ENCODE peak calls at places on chromosomes 2 and 18, in four cellular contexts. One of them, this sample, is unnamed.

GRCh38 chr18:30487962-30488361 is 554.6 kb downstream of the DSC3 start:
- DNase-seq in cardiac fibroblast: peak; percentile 3
- DNase-seq in cardiac muscle cell: no peak
- DNase-seq in A549: no peak
- DNase-seq in this sample: no peak

GRCh38 chr2:72859831-72860262 is 27.4 kb upstream of the SPR start:
- DNase-seq in cardiac fibroblast: peak; percentile 73
- DNase-seq in cardiac muscle cell: peak; percentile 72
- DNase-seq in A549: peak; percentile 69
- DNase-seq in this sample: no peak

GRCh38 chr2:145771526-145771925 is 1251.6 kb upstream of the ZEB2 start:
- DNase-seq in cardiac fibroblast: no peak
- DNase-seq in cardiac muscle cell: no peak
- DNase-seq in A549: no peak
- DNase-seq in this sample: no peak

GRCh38 chr2:241931084-241931975 is 61.8 kb downstream of the RTP5 start:
- DNase-seq in cardiac fibroblast: no peak
- DNase-seq in cardiac muscle cell: no peak
- DNase-seq in A549: no peak
- DNase-seq in this sample: no peak

GRCh38 chr2:32652555-32653209 is 24.8 kb downstream of the TTC27 start:
- DNase-seq in cardiac fibroblast: peak; percentile 24
- DNase-seq in cardiac muscle cell: no peak
- DNase-seq in A549: no peak
- DNase-seq in this sample: no peak

GRCh38 chr2:194750926-194751325 is 906.1 kb upstream of the SLC39A10 start:
- DNase-seq in cardiac fibroblast: no peak
- DNase-seq in cardiac muscle cell: no peak
- DNase-seq in A549: no peak
- DNase-seq in this sample: no peak

GRCh38 chr2:74744731-74745505 is 89.0 kb upstream of the HK2 start:
- DNase-seq in cardiac fibroblast: no peak
- DNase-seq in cardiac muscle cell: no peak
- DNase-seq in A549: no peak
- DNase-seq in this sample: no peak

GRCh38 chr2:16322308-16323130 is 343.1 kb downstream of the CYRIA start:
- DNase-seq in cardiac fibroblast: no peak
- DNase-seq in cardiac muscle cell: no peak
- DNase-seq in A549: no peak
- DNase-seq in this sample: no peak

GRCh38 chr2:204967199-204967995 is 422.1 kb downstream of the PARD3B start:
- DNase-seq in cardiac fibroblast: no peak
- DNase-seq in cardiac muscle cell: no peak
- DNase-seq in A549: no peak
- DNase-seq in this sample: no peak

GRCh38 chr2:190404487-190404886 is 3.7 kb upstream of the MFSD6 start:
- DNase-seq in cardiac fibroblast: peak; percentile 15
- DNase-seq in cardiac muscle cell: peak; percentile 55
- DNase-seq in A549: no peak
- DNase-seq in this sample: peak; percentile 18

GRCh38 chr2:1856922-1857321 is 112.6 kb upstream of the PXDN start:
- DNase-seq in cardiac fibroblast: peak; percentile 33
- DNase-seq in cardiac muscle cell: peak; percentile 8
- DNase-seq in A549: no peak
- DNase-seq in this sample: no peak

GRCh38 chr2:200812122-200813022 is 662 bp downstream of the BZW1 start:
- DNase-seq in cardiac fibroblast: peak; percentile 62
- DNase-seq in cardiac muscle cell: peak; percentile 72
- DNase-seq in A549: peak; percentile 53
- DNase-seq in this sample: no peak

GRCh38 chr2:119730598-119731278 is 29.0 kb upstream of the PTPN4 start:
- DNase-seq in cardiac fibroblast: no peak
- DNase-seq in cardiac muscle cell: no peak
- DNase-seq in A549: no peak
- DNase-seq in this sample: no peak

GRCh38 chr2:196481323-196481695 is 158.2 kb upstream of the CCDC150 start:
- DNase-seq in cardiac fibroblast: peak; percentile 92
- DNase-seq in cardiac muscle cell: peak; percentile 48
- DNase-seq in A549: no peak
- DNase-seq in this sample: no peak

GRCh38 chr2:181104512-181105121 is 124.2 kb downstream of the UBE2E3 start:
- DNase-seq in cardiac fibroblast: peak; percentile 87
- DNase-seq in cardiac muscle cell: peak; percentile 81
- DNase-seq in A549: peak; percentile 9
- DNase-seq in this sample: peak; percentile 41

GRCh38 chr18:36412778-36413177 is 115.3 kb downstream of the FHOD3 start:
- DNase-seq in cardiac fibroblast: peak; percentile 56
- DNase-seq in cardiac muscle cell: peak; percentile 40
- DNase-seq in A549: peak; percentile 4
- DNase-seq in this sample: no peak

GRCh38 chr18:57188851-57189565 is 42.1 kb downstream of the BOD1L2 start:
- DNase-seq in cardiac fibroblast: no peak
- DNase-seq in cardiac muscle cell: no peak
- DNase-seq in A549: no peak
- DNase-seq in this sample: no peak

GRCh38 chr2:105858868-105859693 is 114.4 kb downstream of the NCK2 start:
- DNase-seq in cardiac fibroblast: no peak
- DNase-seq in cardiac muscle cell: no peak
- DNase-seq in A549: no peak
- DNase-seq in this sample: no peak

GRCh38 chr18:13218376-13219011 is at the start of gene LDLRAD4:
- DNase-seq in cardiac fibroblast: peak; percentile 2
- DNase-seq in cardiac muscle cell: no peak
- DNase-seq in A549: no peak
- DNase-seq in this sample: no peak

GRCh38 chr18:46167971-46168370 is 63.8 kb downstream of the HAUS1 start:
- DNase-seq in cardiac fibroblast: no peak
- DNase-seq in cardiac muscle cell: no peak
- DNase-seq in A549: no peak
- DNase-seq in this sample: no peak

GRCh38 chr2:140604096-140604495 is 1526.7 kb downstream of the LRP1B start:
- DNase-seq in cardiac fibroblast: peak; percentile 16
- DNase-seq in cardiac muscle cell: peak; percentile 44
- DNase-seq in A549: no peak
- DNase-seq in this sample: no peak

GRCh38 chr2:152400607-152401214 is 65.7 kb downstream of the FMNL2 start:
- DNase-seq in cardiac fibroblast: no peak
- DNase-seq in cardiac muscle cell: no peak
- DNase-seq in A549: no peak
- DNase-seq in this sample: no peak

GRCh38 chr2:43823751-43824150 is 14.9 kb downstream of the ABCG5 start:
- DNase-seq in cardiac fibroblast: no peak
- DNase-seq in cardiac muscle cell: no peak
- DNase-seq in A549: no peak
- DNase-seq in this sample: no peak

GRCh38 chr2:72350852-72351251 is 203.2 kb upstream of the CYP26B1 start:
- DNase-seq in cardiac fibroblast: no peak
- DNase-seq in cardiac muscle cell: no peak
- DNase-seq in A549: no peak
- DNase-seq in this sample: no peak

GRCh38 chr2:114685102-114685501 is 242.7 kb downstream of the DPP10 start:
- DNase-seq in cardiac fibroblast: no peak
- DNase-seq in cardiac muscle cell: no peak
- DNase-seq in A549: no peak
- DNase-seq in this sample: no peak

GRCh38 chr2:84495539-84496146 is 20.7 kb upstream of the DNAH6 start:
- DNase-seq in cardiac fibroblast: peak; percentile 85
- DNase-seq in cardiac muscle cell: peak; percentile 85
- DNase-seq in A549: peak; percentile 37
- DNase-seq in this sample: no peak

GRCh38 chr18:63783394-63783793 is 8.2 kb downstream of the SERPINB7 start:
- DNase-seq in cardiac fibroblast: no peak
- DNase-seq in cardiac muscle cell: no peak
- DNase-seq in A549: no peak
- DNase-seq in this sample: no peak

GRCh38 chr18:45874501-45875184 is 49.2 kb downstream of the SIGLEC15 start:
- DNase-seq in cardiac fibroblast: peak; percentile 43
- DNase-seq in cardiac muscle cell: peak; percentile 16
- DNase-seq in A549: no peak
- DNase-seq in this sample: no peak

GRCh38 chr2:51760441-51760840 is 728.5 kb upstream of the NRXN1 start:
- DNase-seq in cardiac fibroblast: no peak
- DNase-seq in cardiac muscle cell: no peak
- DNase-seq in A549: no peak
- DNase-seq in this sample: no peak

GRCh38 chr2:136402281-136402680 is 284.3 kb upstream of the CXCR4 start:
- DNase-seq in cardiac fibroblast: no peak
- DNase-seq in cardiac muscle cell: no peak
- DNase-seq in A549: no peak
- DNase-seq in this sample: no peak

GRCh38 chr18:616380-616995 is 19.7 kb downstream of the CLUL1 start:
- DNase-seq in cardiac fibroblast: peak; percentile 73
- DNase-seq in cardiac muscle cell: peak; percentile 79
- DNase-seq in A549: peak; percentile 36
- DNase-seq in this sample: no peak

GRCh38 chr2:67574230-67574629 is 177.1 kb downstream of the ETAA1 start:
- DNase-seq in cardiac fibroblast: peak; percentile 78
- DNase-seq in cardiac muscle cell: peak; percentile 75
- DNase-seq in A549: no peak
- DNase-seq in this sample: no peak

GRCh38 chr18:55982992-55983391 is 395.0 kb upstream of the TCF4 start:
- DNase-seq in cardiac fibroblast: no peak
- DNase-seq in cardiac muscle cell: no peak
- DNase-seq in A549: no peak
- DNase-seq in this sample: no peak

GRCh38 chr2:96340493-96341414 is 5.2 kb downstream of the NCAPH start:
- DNase-seq in cardiac fibroblast: peak; percentile 54
- DNase-seq in cardiac muscle cell: no peak
- DNase-seq in A549: no peak
- DNase-seq in this sample: no peak

GRCh38 chr2:96333708-96334107 is 1.9 kb upstream of the NCAPH start:
- DNase-seq in cardiac fibroblast: no peak
- DNase-seq in cardiac muscle cell: no peak
- DNase-seq in A549: no peak
- DNase-seq in this sample: no peak

GRCh38 chr2:96341641-96342040 is 6.1 kb downstream of the NCAPH start:
- DNase-seq in cardiac fibroblast: no peak
- DNase-seq in cardiac muscle cell: no peak
- DNase-seq in A549: no peak
- DNase-seq in this sample: no peak

GRCh38 chr2:96336104-96336775 is 674 bp downstream of the NCAPH start:
- DNase-seq in cardiac fibroblast: no peak
- DNase-seq in cardiac muscle cell: no peak
- DNase-seq in A549: no peak
- DNase-seq in this sample: no peak

DNA sequence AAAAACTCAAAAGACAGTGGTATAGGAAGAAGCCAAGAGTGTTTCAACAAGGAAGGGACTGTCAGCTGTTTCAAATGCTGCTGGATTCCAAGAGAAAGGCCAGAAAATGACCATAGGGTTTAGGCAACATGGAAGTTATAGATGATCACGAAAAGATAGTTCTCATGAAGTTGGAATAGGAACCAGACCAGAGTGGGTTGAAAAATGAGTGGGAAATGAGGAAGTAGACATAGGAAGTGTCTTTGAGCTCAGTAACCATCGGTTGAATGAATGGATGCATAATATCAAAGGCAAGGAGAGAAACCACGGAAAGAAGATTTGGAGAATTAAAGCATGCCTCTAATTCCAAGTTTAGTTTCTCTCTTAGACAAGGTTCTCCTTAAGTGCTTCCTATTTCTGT is 1.3 kb downstream of the NCAPH start:
- DNase-seq in cardiac fibroblast: no peak
- DNase-seq in cardiac muscle cell: no peak
- DNase-seq in A549: no peak
- DNase-seq in this sample: no peak
- H3K4me3 ChIP-seq in cardiac fibroblast: no peak overlapping the region
- H3K4me3 ChIP-seq in cardiac muscle cell: no peak overlapping the region
- H3K4me3 ChIP-seq in A549: peak overlapping the region; percentile 65
- H3K4me3 ChIP-seq in this sample: no peak overlapping the region

DNA sequence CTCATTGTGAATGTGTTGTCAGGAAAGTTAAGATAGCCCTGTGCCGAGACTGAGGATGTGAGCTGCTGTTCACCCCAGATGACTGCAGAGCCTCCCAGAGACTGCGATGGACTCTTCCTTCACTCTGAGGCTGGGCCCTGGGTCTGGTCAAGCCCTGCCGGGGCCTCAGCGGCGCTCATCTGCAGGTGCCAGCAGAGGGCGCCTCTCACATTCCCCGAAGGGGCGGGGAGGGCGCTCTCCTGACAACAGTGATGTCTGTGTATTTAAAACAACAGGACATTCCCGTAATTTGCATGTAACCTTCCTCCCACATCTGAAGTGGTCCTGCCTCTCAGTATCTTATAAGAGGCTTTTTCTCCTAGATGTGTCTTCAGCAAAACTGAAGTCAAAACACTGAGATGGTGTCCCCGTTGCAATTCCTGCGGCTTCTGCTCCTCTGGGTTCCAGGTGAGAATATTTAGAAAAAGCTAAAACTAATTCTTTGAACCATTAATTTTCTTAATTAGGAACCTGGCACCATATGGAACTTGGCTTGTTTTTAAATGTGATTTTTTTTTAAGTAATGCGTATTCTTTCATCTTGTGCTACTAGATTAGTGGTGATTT is 1377.9 kb downstream of the RPIA start:
- DNase-seq in cardiac fibroblast: peak; percentile 1
- DNase-seq in cardiac muscle cell: peak; percentile 11
- DNase-seq in A549: peak; percentile 26
- DNase-seq in this sample: no peak
- TF ChIP-seq CTCF in cardiac fibroblast: peak; percentile 14
- TF ChIP-seq CTCF in cardiac muscle cell: peak; percentile 40
- TF ChIP-seq CTCF in A549: peak; percentile 53
- TF ChIP-seq CTCF in this sample: peak; percentile 86

GRCh38 chr2:231396058-231396821 is 730 bp downstream of the B3GNT7 start:
- DNase-seq in cardiac fibroblast: no peak
- DNase-seq in cardiac muscle cell: no peak
- DNase-seq in A549: no peak
- DNase-seq in this sample: no peak

GRCh38 chr2:231392431-231393148 is 2.9 kb upstream of the B3GNT7 start:
- DNase-seq in cardiac fibroblast: no peak
- DNase-seq in cardiac muscle cell: no peak
- DNase-seq in A549: no peak
- DNase-seq in this sample: no peak

GRCh38 chr2:231393149-231394131 is 2.1 kb upstream of the B3GNT7 start:
- DNase-seq in cardiac fibroblast: no peak
- DNase-seq in cardiac muscle cell: no peak
- DNase-seq in A549: no peak
- DNase-seq in this sample: no peak

GRCh38 chr2:231395188-231396057 is at the start of gene B3GNT7:
- DNase-seq in cardiac fibroblast: no peak
- DNase-seq in cardiac muscle cell: no peak
- DNase-seq in A549: no peak
- DNase-seq in this sample: no peak

GRCh38 chr2:231394201-231395141 is 1.0 kb upstream of the B3GNT7 start:
- DNase-seq in cardiac fibroblast: no peak
- DNase-seq in cardiac muscle cell: no peak
- DNase-seq in A549: no peak
- DNase-seq in this sample: no peak
- H3K4me3 ChIP-seq in cardiac fibroblast: no peak overlapping the region
- H3K4me3 ChIP-seq in cardiac muscle cell: no peak overlapping the region
- H3K4me3 ChIP-seq in A549: peak overlapping the region; percentile 73
- H3K4me3 ChIP-seq in this sample: no peak overlapping the region

GRCh38 chr2:208256192-208256782 is 1.4 kb upstream of the IDH1 start:
- DNase-seq in cardiac fibroblast: no peak
- DNase-seq in cardiac muscle cell: no peak
- DNase-seq in A549: no peak
- DNase-seq in this sample: no peak
- TF ChIP-seq CTCF in cardiac fibroblast: no peak
- TF ChIP-seq CTCF in cardiac muscle cell: peak; percentile 16
- TF ChIP-seq CTCF in A549: peak; percentile 32
- TF ChIP-seq CTCF in this sample: peak; percentile 57

This sample was measured in epithelial cell of proximal tubule.